ENCODE peak calls at places on chromosomes 13 and 19, in five cellular contexts. R, C, X, D and F are unnamed samples.

GRCh38 chr19:51000981-51001380 is 423 bp downstream of the KLK8 start:
- DNase-seq in R (no peak), C (no peak), X (peak; percentile 87), D (no peak), F (no peak)

GRCh38 chr19:39967561-39967960 is 3.4 kb upstream of the PSMC4 start:
- DNase-seq in R (peak; percentile 4), C (no peak), X (no peak), D (no peak), F (no peak)

GRCh38 chr13:51728972-51729371 is 75.0 kb downstream of the DHRS12 start:
- DNase-seq in R (no peak), C (no peak), X (no peak), D (no peak), F (no peak)

GRCh38 chr19:18422530-18423191 is 3.5 kb downstream of the SSBP4 start:
- DNase-seq in R (no peak), C (no peak), X (no peak), D (no peak), F (no peak)

GRCh38 chr13:73168993-73169401 is 110.2 kb downstream of the KLF5 start:
- DNase-seq in R (peak; percentile 53), C (no peak), X (peak; percentile 58), D (no peak), F (no peak)

GRCh38 chr13:22428188-22428828 is 752.5 kb upstream of the SGCG start:
- DNase-seq in R (no peak), C (peak; percentile 9), X (no peak), D (no peak), F (no peak)

GRCh38 chr13:25292301-25292700 is 5.0 kb upstream of the MTMR6 start:
- DNase-seq in R (peak; percentile 20), C (no peak), X (no peak), D (no peak), F (no peak)

GRCh38 chr19:10402441-10403038 is 802 bp downstream of the CDC37 start:
- DNase-seq in R (peak; percentile 61), C (no peak), X (peak; percentile 75), D (no peak), F (no peak)

GRCh38 chr19:44643605-44644390 is at the start of gene PVR:
- DNase-seq in R (peak; percentile 79), C (peak; percentile 71), X (peak; percentile 88), D (peak; percentile 52), F (peak; percentile 49)

GRCh38 chr13:101406787-101407186 is 9.5 kb downstream of the NALCN start:
- DNase-seq in R (no peak), C (no peak), X (no peak), D (no peak), F (no peak)

GRCh38 chr13:53782400-53783030 is 753.9 kb downstream of the OLFM4 start:
- DNase-seq in R (peak; percentile 17), C (no peak), X (peak; percentile 65), D (peak; percentile 51), F (no peak)

GRCh38 chr13:90880790-90881189 is 466.7 kb upstream of the MIR17HG start:
- DNase-seq in R (no peak), C (no peak), X (no peak), D (no peak), F (no peak)

GRCh38 chr13:90882551-90882950 is 464.9 kb upstream of the MIR17HG start:
- DNase-seq in R (no peak), C (no peak), X (no peak), D (no peak), F (no peak)

GRCh38 chr13:90884066-90884465 is 463.4 kb upstream of the MIR17HG start:
- DNase-seq in R (no peak), C (no peak), X (no peak), D (no peak), F (no peak)

GRCh38 chr13:90883592-90883991 is 463.9 kb upstream of the MIR17HG start:
- DNase-seq in R (no peak), C (no peak), X (no peak), D (no peak), F (no peak)
- TF ChIP-seq CTCF in R (no peak), C (no peak), X (no peak), D (no peak), F (no peak)

DNA sequence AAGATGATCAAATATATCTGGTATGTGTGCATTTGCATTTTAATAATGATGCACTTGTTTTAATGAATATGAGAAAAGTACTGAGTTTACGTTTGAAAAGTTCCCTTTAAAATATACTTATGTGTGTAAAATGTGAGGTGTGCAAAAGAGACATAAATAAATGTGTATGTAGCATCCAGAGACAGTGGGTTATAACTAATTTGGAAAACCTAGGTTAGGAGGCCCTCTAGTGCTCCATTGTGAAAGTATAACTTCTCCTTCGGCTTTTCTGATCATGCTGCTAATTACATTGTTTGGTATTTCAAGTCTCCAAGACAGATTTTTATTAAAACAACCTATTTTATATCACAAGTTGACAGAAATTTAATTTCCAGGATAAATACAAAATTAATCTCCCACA is 30.1 kb downstream of the SCEL start:
- DNase-seq in R (no peak), C (no peak), X (no peak), D (no peak), F (no peak)
- TF ChIP-seq CTCF in R (no peak), C (no peak), X (peak; percentile 81), D (peak; percentile 54), F (no peak)

DNA sequence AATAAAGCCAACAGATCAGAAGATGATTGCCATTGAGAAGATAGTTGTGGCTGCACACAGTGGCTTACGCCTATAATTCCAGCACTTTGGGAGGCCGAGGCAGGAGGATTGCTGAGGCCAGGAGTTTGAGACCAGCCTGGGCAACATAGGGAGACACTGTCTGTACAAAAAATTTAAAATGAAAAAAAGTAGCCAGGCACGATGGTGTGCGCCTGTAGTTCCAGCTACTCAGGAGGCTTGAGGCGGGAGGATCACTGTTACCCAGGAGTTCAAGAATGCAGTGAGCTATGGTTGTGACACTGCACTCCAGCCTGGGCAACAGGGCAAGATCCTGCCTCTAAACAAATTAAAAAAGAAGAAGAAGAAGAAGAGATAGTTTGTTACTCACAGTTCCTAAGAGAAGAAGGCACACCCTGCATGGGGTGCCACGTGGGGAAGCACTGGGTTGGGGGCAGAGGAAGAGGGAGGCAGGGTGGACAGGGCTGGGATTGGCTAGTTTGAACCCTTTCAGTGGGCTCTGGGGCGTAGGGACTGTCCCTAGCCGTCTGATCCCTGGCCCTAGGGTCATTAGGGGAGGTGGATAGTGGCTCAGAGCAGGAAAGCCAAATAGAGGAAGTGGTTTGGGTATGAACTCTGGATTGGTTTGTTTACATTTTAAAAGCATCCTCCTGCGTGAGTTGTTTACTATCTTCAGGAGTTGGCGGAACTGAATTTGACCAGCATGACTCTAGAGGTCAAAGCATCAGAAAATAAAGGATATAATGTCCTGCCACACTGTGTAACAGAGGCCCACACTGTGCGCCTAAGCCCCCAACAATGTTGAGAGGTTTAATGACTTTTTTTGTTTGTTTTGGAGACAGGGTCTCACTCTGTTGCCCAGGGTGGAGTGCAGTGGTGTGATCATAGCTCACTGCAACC is 60.5 kb upstream of the MEDAG start:
- DNase-seq in R (no peak), C (no peak), X (no peak), D (no peak), F (no peak)
- TF ChIP-seq CTCF in R (no peak), C (no peak), X (no peak), D (no peak), F (no peak)

DNA sequence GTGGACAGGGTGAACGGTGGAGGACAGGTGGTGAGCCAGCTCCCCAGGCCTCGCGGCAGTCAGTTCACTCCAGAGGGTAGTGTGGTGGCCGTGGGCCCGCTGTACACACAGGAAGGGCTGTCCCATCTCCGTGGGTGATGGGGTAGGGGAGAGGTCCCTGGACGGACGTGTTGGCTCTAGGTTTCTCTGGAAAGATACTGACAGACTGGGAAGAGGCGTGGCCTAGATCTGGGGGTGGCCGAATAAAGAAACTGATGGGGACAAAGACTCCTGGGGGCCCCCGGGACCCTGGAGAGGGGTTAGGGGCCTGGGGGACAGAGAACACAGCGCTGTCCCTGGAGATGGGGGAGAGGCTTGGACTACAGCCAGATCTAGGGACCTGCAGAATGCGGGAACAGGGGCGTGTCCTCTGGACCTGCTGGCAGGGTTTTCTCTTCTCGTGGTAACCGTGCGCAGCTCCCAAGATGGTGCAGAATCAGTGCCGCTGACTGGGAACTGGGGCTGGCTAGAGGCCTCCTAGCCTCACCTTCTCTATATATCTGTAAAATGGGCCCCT is 4.0 kb upstream of the PRAM1 start:
- DNase-seq in R (no peak), C (no peak), X (peak; percentile 73), D (no peak), F (no peak)
- TF ChIP-seq CTCF in R (no peak), C (no peak), X (peak; percentile 5), D (no peak), F (no peak)

DNA sequence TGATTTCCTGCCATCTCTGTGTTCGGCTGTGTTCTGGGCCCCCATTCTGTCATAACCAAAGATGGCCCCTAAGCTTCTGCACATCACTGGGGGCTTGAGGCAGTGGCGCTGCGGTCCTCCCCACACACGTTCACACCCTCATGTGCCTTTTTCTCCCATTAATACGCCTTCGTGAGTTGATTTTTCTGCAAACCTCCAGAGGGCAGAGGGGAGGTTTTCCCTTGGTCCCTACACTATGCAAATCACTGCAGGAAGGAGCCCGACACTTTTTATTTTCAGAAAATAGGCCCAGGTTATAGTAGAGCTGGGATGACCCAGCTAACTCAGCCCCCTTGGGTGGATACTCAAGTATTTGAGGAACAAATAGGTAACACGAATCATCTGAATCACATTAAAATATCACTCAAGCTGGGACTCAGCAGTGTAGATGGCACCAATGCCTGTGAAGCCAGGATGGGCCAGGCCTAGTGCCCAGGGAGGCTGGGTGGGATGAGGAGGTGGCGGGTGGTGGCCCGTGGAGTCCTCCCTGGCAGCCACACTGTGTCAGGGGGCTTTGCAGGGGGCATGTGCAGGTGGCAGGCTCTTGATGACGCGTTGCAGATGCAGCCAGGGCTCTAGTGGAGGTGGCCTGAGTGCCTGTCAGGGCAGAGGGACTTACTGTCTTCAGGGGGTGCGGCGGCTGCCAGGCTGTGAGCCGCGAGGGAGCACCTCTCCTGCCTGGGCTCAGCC is 234.3 kb downstream of the TEX29 start:
- DNase-seq in R (no peak), C (no peak), X (no peak), D (no peak), F (no peak)
- TF ChIP-seq CTCF in R (no peak), C (no peak), X (peak; percentile 49), D (no peak), F (no peak)

GRCh38 chr13:37602743-37603381 is 4.3 kb upstream of the POSTN start:
- DNase-seq in R (no peak), C (no peak), X (no peak), D (no peak), F (no peak)
- TF ChIP-seq CTCF in R (peak; percentile 23), C (no peak), X (peak; percentile 75), D (peak; percentile 62), F (peak; percentile 57)

GRCh38 chr13:95133498-95133897 is 167.8 kb downstream of the ABCC4 start:
- DNase-seq in R (no peak), C (no peak), X (peak; percentile 64), D (no peak), F (no peak)
- TF ChIP-seq CTCF in R (no peak), C (no peak), X (peak; percentile 44), D (no peak), F (no peak)